ENCODE peak calls at places on chromosomes 3 and 15, in four cellular contexts. R is aorta, J is right cardiac atrium, Z is ovary. A is an unnamed sample.
A peak's percentile ranks its signal among the peaks of the same experiment; 100 is the strongest.

GRCh38 chr3:11476814-11477213 is 166.9 kb downstream of the VGLL4 start:
- DNase-seq in R (no peak), J (no peak), Z (no peak), A (no peak)

GRCh38 chr3:195870442-195870841 is 37.9 kb downstream of the TNK2 start:
- DNase-seq in R (no peak), J (peak; percentile 42), Z (no peak), A (no peak)

GRCh38 chr3:14633819-14634424 is 17.6 kb upstream of the CCDC174 start:
- DNase-seq in R (peak; percentile 67), J (peak; percentile 77), Z (no peak), A (peak; percentile 51)

GRCh38 chr3:155230382-155230781 is 63.1 kb downstream of the STRIT1 start:
- DNase-seq in R (no peak), J (no peak), Z (no peak), A (no peak)

GRCh38 chr3:185521349-185522138 is 22.7 kb upstream of the TMEM41A start:
- DNase-seq in R (no peak), J (no peak), Z (no peak), A (no peak)

GRCh38 chr3:187987919-187988318 is 166.0 kb upstream of the LPP start:
- DNase-seq in R (no peak), J (no peak), Z (no peak), A (no peak)

GRCh38 chr3:51955893-51956770 is 951 bp downstream of the GPR62 start:
- DNase-seq in R (peak; percentile 76), J (peak; percentile 88), Z (peak; percentile 79), A (peak; percentile 61)

GRCh38 chr15:57566840-57567239 is 24.9 kb upstream of the MYZAP start:
- DNase-seq in R (no peak), J (no peak), Z (no peak), A (no peak)

GRCh38 chr3:53643757-53644156 is 149.3 kb downstream of the CACNA1D start:
- DNase-seq in R (no peak), J (no peak), Z (no peak), A (no peak)

GRCh38 chr15:57146394-57147140 is 228.1 kb downstream of the TCF12 start:
- DNase-seq in R (no peak), J (no peak), Z (no peak), A (no peak)

GRCh38 chr3:16570113-16570512 is 35.1 kb downstream of the DAZL start:
- DNase-seq in R (no peak), J (no peak), Z (no peak), A (no peak)

GRCh38 chr3:84959470-84960380 is 936 bp downstream of the CADM2 start:
- DNase-seq in R (no peak), J (no peak), Z (no peak), A (no peak)
- H3K4me3 ChIP-seq in R (peak overlapping the region; percentile 20), J (peak overlapping the region; percentile 48), Z (peak overlapping the region; percentile 47), A (no peak overlapping the region)

DNA sequence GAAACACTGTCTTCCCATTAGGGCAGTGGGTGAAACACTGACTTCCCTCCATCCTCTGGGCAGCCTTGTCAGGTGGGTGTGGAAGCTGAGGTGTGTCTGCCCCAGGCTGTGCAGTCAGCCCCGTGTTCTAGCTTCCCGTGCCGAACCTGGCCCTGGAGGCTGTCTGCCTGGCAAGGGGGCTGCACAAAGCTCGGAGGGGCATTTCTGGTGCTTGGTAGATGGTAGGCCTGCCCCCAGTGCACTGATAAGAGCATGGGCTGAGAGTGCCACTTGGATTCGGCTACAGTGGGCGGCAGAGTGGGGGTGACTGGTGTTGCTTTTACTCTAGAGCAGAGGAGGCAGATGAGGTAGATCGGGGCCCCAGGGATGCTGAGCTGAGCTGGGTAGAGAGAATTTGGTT is 21.3 kb downstream of the IGF1R start:
- DNase-seq in R (no peak), J (no peak), Z (no peak), A (no peak)
- H3K27ac ChIP-seq in R (peak overlapping the region; percentile 58), J (peak overlapping the region; percentile 69), Z (no peak overlapping the region), A (peak overlapping the region; percentile 85)

GRCh38 chr3:190323241-190323617 is 983 bp upstream of the CLDN1 start:
- DNase-seq in R (peak; percentile 50), J (no peak), Z (peak; percentile 21), A (no peak)
- H3K4me3 ChIP-seq in R (no peak overlapping the region), J (peak overlapping the region; percentile 59), Z (peak overlapping the region; percentile 52), A (peak overlapping the region; percentile 96)

GRCh38 chr15:82158811-82159210 is 103.7 kb downstream of the EFL1 start:
- DNase-seq in R (no peak), J (no peak), Z (no peak), A (no peak)

DNA sequence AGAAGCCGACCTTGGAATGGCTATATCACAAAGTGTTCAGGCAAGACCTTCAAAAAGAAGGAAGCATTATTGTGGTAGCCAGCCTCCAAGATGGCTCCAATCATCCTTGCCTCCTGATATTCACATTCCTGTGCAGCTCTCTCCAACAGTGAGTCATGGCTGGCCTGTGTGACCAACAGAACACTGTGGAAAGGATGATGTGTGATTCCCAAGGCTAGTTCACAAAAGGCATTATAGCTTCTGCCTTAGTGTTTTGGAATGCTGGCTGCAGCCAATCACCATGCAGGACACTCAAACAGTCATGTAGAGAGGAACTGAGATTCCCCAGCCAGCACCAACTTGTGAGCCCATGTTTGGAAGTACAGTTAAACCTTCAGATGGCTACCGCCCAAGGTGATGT is 102.6 kb downstream of the EFL1 start:
- DNase-seq in R (no peak), J (no peak), Z (no peak), A (peak; percentile 50)
- H3K27ac ChIP-seq in R (no peak overlapping the region), J (no peak overlapping the region), Z (no peak overlapping the region), A (no peak overlapping the region)

GRCh38 chr15:99109555-99110021 is 4.7 kb downstream of the SYNM start:
- DNase-seq in R (no peak), J (no peak), Z (no peak), A (no peak)
- H3K4me3 ChIP-seq in R (no peak overlapping the region), J (no peak overlapping the region), Z (no peak overlapping the region), A (no peak overlapping the region)